ENCODE peak calls at places on chromosomes 1 and 21, in five cellular contexts. M is dorsolateral prefrontal cortex, E is K562, L is GM23338, U is colonic mucosa. Y is an unnamed sample.

GRCh38 chr1:64499966-64500365 is 30.0 kb downstream of the CACHD1 start:
- DNase-seq in M (no peak), E (no peak), L (peak), U (no peak), Y (no peak)

GRCh38 chr1:161091796-161092507 is 2.6 kb upstream of the NECTIN4 start:
- DNase-seq in M (no peak), E (no peak), L (no peak), U (no peak), Y (no peak)

GRCh38 chr21:37531402-37532042 is 164.9 kb downstream of the DYRK1A start:
- DNase-seq in M (no peak), E (no peak), L (no peak), U (no peak), Y (no peak)

GRCh38 chr1:158095737-158096335 is 84.9 kb upstream of the CD1D start:
- DNase-seq in M (no peak), E (peak), L (peak), U (peak), Y (no peak)

GRCh38 chr1:21024918-21025317 is 151.8 kb downstream of the EIF4G3 start:
- DNase-seq in M (no peak), E (no peak), L (no peak), U (no peak), Y (no peak)

GRCh38 chr21:14736162-14736561 is 190.0 kb upstream of the SAMSN1 start:
- DNase-seq in M (no peak), E (no peak), L (no peak), U (no peak), Y (no peak)

GRCh38 chr1:171313319-171313834 is 606 bp upstream of the FMO4 start:
- DNase-seq in M (no peak), E (no peak), L (no peak), U (no peak), Y (no peak)

GRCh38 chr1:171141336-171142051 is 43.6 kb upstream of the FMO2 start:
- DNase-seq in M (no peak), E (no peak), L (peak), U (no peak), Y (peak)

GRCh38 chr1:19582318-19582717 is 61.8 kb upstream of the NBL1 start:
- DNase-seq in M (no peak), E (peak), L (peak), U (peak), Y (no peak)

GRCh38 chr1:154819628-154820590 is 50.2 kb downstream of the KCNN3 start:
- DNase-seq in M (no peak), E (peak), L (peak), U (no peak), Y (no peak)

GRCh38 chr1:41908288-41908895 is 10.3 kb downstream of the HIVEP3 start:
- DNase-seq in M (no peak), E (no peak), L (no peak), U (no peak), Y (no peak)

GRCh38 chr1:180135535-180135934 is 19.1 kb upstream of the QSOX1 start:
- DNase-seq in M (no peak), E (no peak), L (no peak), U (no peak), Y (no peak)

GRCh38 chr1:204348722-204349121 is 11.0 kb downstream of the PLEKHA6 start:
- DNase-seq in M (no peak), E (peak), L (peak), U (peak), Y (no peak)

GRCh38 chr1:92399076-92399475 is 87.6 kb downstream of the GFI1 start:
- DNase-seq in M (no peak), E (no peak), L (no peak), U (no peak), Y (no peak)

GRCh38 chr1:39990428-39990827 is 35.5 kb downstream of the MFSD2A start:
- DNase-seq in M (no peak), E (no peak), L (no peak), U (no peak), Y (no peak)

GRCh38 chr1:16992675-16993074 is 12.3 kb upstream of the MFAP2 start:
- DNase-seq in M (no peak), E (no peak), L (no peak), U (no peak), Y (no peak)

GRCh38 chr1:18978706-18979105 is 22.2 kb upstream of the IFFO2 start:
- DNase-seq in M (no peak), E (no peak), L (no peak), U (no peak), Y (no peak)

GRCh38 chr1:197312163-197312562 is 44.1 kb downstream of the CRB1 start:
- DNase-seq in M (no peak), E (no peak), L (no peak), U (no peak), Y (no peak)

GRCh38 chr1:164774819-164775654 is 216.1 kb downstream of the PBX1 start:
- DNase-seq in M (no peak), E (peak), L (no peak), U (peak), Y (no peak)

GRCh38 chr1:35637401-35637809 is 3.9 kb downstream of the PSMB2 start:
- DNase-seq in M (no peak), E (peak), L (peak), U (no peak), Y (peak)

GRCh38 chr1:82162526-82163420 is 362.0 kb downstream of the ADGRL2 start:
- DNase-seq in M (no peak), E (no peak), L (no peak), U (no peak), Y (peak)

GRCh38 chr21:16002872-16003466 is 273.2 kb downstream of the USP25 start:
- DNase-seq in M (no peak), E (no peak), L (peak), U (no peak), Y (peak)
- TF ChIP-seq CTCF in M (peak), E (no peak), L (peak), U (no peak), Y (peak)

GRCh38 chr1:243924588-243925349 is 74.7 kb upstream of the AKT3 start:
- DNase-seq in M (no peak), E (no peak), L (peak), U (no peak), Y (peak)
- H3K4me3 ChIP-seq in M (no peak), E (no peak), L (no peak), U (no peak), Y (no peak)

DNA sequence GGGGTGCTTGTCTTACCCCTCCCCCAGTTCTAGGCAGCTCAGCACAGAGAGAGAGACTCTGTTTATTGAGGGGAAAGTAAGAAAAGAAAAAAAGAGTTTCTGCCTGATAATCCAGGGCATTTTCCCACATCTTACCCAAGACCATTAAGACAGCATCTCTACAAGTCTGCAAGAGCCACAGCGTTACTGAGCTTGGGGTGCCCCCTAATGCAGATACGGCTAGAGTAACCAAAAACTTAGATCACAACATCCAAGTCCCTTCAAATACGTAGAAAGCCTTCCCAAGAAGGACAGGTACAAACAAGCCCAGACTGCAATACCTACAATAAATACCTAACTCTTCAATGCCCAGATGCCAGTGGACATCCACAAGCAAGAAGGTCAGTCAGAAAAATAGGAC is 6.2 kb upstream of the TEX50 start:
- DNase-seq in M (no peak), E (no peak), L (peak), U (no peak), Y (no peak)
- TF ChIP-seq CTCF in M (no peak), E (no peak), L (peak), U (no peak), Y (no peak)

DNA sequence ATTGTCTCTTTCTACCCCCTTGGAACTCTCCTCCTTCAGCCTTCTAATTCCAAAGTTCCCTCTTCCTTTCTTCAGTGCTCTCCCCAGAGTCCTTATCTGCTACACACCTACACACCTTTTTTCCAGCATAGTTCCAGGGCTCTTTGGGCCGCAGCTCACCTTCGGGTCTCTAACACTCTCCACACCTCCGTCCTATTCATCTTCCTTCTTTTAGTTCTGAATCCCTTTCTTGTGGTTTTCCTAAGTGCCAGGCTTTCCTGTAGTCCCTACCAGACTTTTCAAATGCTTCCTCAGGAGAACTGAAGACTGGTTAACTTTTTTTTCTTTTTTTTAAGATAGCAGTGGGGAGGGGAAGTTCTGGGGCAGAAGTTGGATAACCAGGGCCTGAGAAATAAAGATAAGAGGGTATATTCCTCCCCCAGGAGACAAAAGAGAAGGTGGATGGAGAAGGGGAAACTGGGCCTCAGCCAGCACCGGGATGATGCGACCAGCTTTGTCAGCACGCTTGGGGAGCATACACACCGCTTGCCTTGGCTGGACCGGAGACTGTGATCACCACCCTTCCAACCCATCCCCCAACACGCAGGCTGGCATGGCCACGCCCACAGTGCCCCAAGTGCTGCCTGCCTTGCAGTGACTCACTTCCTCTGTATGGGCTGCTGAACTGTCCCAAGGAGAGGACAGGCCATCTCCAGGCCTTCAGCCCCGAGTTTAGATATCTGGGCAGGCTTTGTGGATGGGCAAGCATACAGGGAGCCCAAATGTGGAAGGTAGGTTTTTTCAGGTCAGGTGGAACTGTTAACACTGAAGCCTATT is 2.5 kb upstream of the CERS2 start:
- DNase-seq in M (peak), E (peak), L (peak), U (peak), Y (no peak)
- H3K4me3 ChIP-seq in M (no peak), E (peak), L (peak), U (no peak), Y (no peak)

GRCh38 chr1:167081594-167081993 is 8.6 kb downstream of the GPA33 start:
- DNase-seq in M (no peak), E (no peak), L (no peak), U (no peak), Y (no peak)
- TF ChIP-seq CTCF in M (no peak), E (no peak), L (no peak), U (no peak), Y (no peak)

GRCh38 chr1:178376008-178376407 is 120.8 kb downstream of the CLEC20A start:
- DNase-seq in M (no peak), E (no peak), L (no peak), U (no peak), Y (no peak)

GRCh38 chr1:178371236-178371635 is 125.5 kb downstream of the CLEC20A start:
- DNase-seq in M (no peak), E (no peak), L (peak), U (no peak), Y (peak)

GRCh38 chr1:178374016-178374415 is 122.7 kb downstream of the CLEC20A start:
- DNase-seq in M (no peak), E (no peak), L (no peak), U (no peak), Y (no peak)

GRCh38 chr1:178367151-178367550 is 129.6 kb downstream of the CLEC20A start:
- DNase-seq in M (no peak), E (no peak), L (no peak), U (no peak), Y (no peak)

GRCh38 chr1:178371999-178372398 is 124.8 kb downstream of the CLEC20A start:
- DNase-seq in M (no peak), E (no peak), L (peak), U (no peak), Y (peak)
- H3K4me3 ChIP-seq in M (peak), E (no peak), L (peak), U (no peak), Y (peak)

Y was measured in astrocyte of the spinal cord.